ENCODE peak calls at places on chromosome 22, in nine cellular contexts. One of them, this sample, is unnamed.

GRCh38 chr22:46070215-46070721 is 80.1 kb upstream of the PPARA start:
- DNase-seq in lower lobe of right lung: peak; percentile 84
- DNase-seq in DND-41: peak; percentile 60
- DNase-seq in PC-3: peak; percentile 45
- DNase-seq in adrenal gland: peak; percentile 81
- DNase-seq in cardiac muscle cell: peak; percentile 73
- DNase-seq in body of pancreas: peak; percentile 88
- DNase-seq in breast epithelium: no peak
- DNase-seq in uterus: peak; percentile 77
- DNase-seq in this sample: no peak

GRCh38 chr22:23910496-23911190 is 16.5 kb downstream of the MIF start:
- DNase-seq in lower lobe of right lung: no peak
- DNase-seq in DND-41: no peak
- DNase-seq in PC-3: no peak
- DNase-seq in adrenal gland: no peak
- DNase-seq in cardiac muscle cell: no peak
- DNase-seq in body of pancreas: no peak
- DNase-seq in breast epithelium: no peak
- DNase-seq in uterus: no peak
- DNase-seq in this sample: no peak

GRCh38 chr22:37068859-37069258 is 17.3 kb downstream of the KCTD17 start:
- DNase-seq in lower lobe of right lung: no peak
- DNase-seq in DND-41: no peak
- DNase-seq in PC-3: no peak
- DNase-seq in adrenal gland: no peak
- DNase-seq in cardiac muscle cell: no peak
- DNase-seq in body of pancreas: no peak
- DNase-seq in breast epithelium: no peak
- DNase-seq in uterus: no peak
- DNase-seq in this sample: no peak

GRCh38 chr22:22955276-22955798 is 67.7 kb downstream of the IGLL5 start:
- DNase-seq in lower lobe of right lung: no peak
- DNase-seq in DND-41: no peak
- DNase-seq in PC-3: no peak
- DNase-seq in adrenal gland: no peak
- DNase-seq in cardiac muscle cell: no peak
- DNase-seq in body of pancreas: no peak
- DNase-seq in breast epithelium: no peak
- DNase-seq in uterus: no peak
- DNase-seq in this sample: no peak

GRCh38 chr22:19811811-19812771 is 42.6 kb downstream of the GNB1L start:
- DNase-seq in lower lobe of right lung: peak; percentile 41
- DNase-seq in DND-41: no peak
- DNase-seq in PC-3: no peak
- DNase-seq in adrenal gland: peak; percentile 11
- DNase-seq in cardiac muscle cell: no peak
- DNase-seq in body of pancreas: no peak
- DNase-seq in breast epithelium: peak; percentile 13
- DNase-seq in uterus: no peak
- DNase-seq in this sample: no peak

GRCh38 chr22:37416806-37417205 is 10.5 kb downstream of the ELFN2 start:
- DNase-seq in lower lobe of right lung: no peak
- DNase-seq in DND-41: peak; percentile 54
- DNase-seq in PC-3: no peak
- DNase-seq in adrenal gland: peak; percentile 42
- DNase-seq in cardiac muscle cell: no peak
- DNase-seq in body of pancreas: no peak
- DNase-seq in breast epithelium: no peak
- DNase-seq in uterus: no peak
- DNase-seq in this sample: peak; percentile 88

GRCh38 chr22:23834830-23835772 is 3.7 kb downstream of the DERL3 start:
- DNase-seq in lower lobe of right lung: peak; percentile 43
- DNase-seq in DND-41: no peak
- DNase-seq in PC-3: no peak
- DNase-seq in adrenal gland: peak; percentile 13
- DNase-seq in cardiac muscle cell: no peak
- DNase-seq in body of pancreas: peak; percentile 53
- DNase-seq in breast epithelium: no peak
- DNase-seq in uterus: no peak
- DNase-seq in this sample: peak; percentile 72

GRCh38 chr22:46587067-46587471 is 33.1 kb upstream of the GRAMD4 start:
- DNase-seq in lower lobe of right lung: no peak
- DNase-seq in DND-41: no peak
- DNase-seq in PC-3: no peak
- DNase-seq in adrenal gland: no peak
- DNase-seq in cardiac muscle cell: no peak
- DNase-seq in body of pancreas: no peak
- DNase-seq in breast epithelium: no peak
- DNase-seq in uterus: no peak
- DNase-seq in this sample: no peak

GRCh38 chr22:38953577-38954413 is 3.6 kb upstream of the APOBEC3A start:
- DNase-seq in lower lobe of right lung: no peak
- DNase-seq in DND-41: no peak
- DNase-seq in PC-3: peak; percentile 6
- DNase-seq in adrenal gland: no peak
- DNase-seq in cardiac muscle cell: no peak
- DNase-seq in body of pancreas: peak; percentile 37
- DNase-seq in breast epithelium: peak; percentile 17
- DNase-seq in uterus: no peak
- DNase-seq in this sample: no peak

GRCh38 chr22:47328550-47329243 is 566.2 kb downstream of the TBC1D22A start:
- DNase-seq in lower lobe of right lung: no peak
- DNase-seq in DND-41: no peak
- DNase-seq in PC-3: peak; percentile 91
- DNase-seq in adrenal gland: peak; percentile 30
- DNase-seq in cardiac muscle cell: peak; percentile 93
- DNase-seq in body of pancreas: peak; percentile 16
- DNase-seq in breast epithelium: no peak
- DNase-seq in uterus: no peak
- DNase-seq in this sample: no peak

GRCh38 chr22:26547426-26547825 is 35.2 kb upstream of the TFIP11 start:
- DNase-seq in lower lobe of right lung: no peak
- DNase-seq in DND-41: peak; percentile 11
- DNase-seq in PC-3: no peak
- DNase-seq in adrenal gland: no peak
- DNase-seq in cardiac muscle cell: no peak
- DNase-seq in body of pancreas: no peak
- DNase-seq in breast epithelium: no peak
- DNase-seq in uterus: no peak
- DNase-seq in this sample: no peak

GRCh38 chr22:36571991-36572390 is 43.0 kb upstream of the EIF3D start:
- DNase-seq in lower lobe of right lung: no peak
- DNase-seq in DND-41: no peak
- DNase-seq in PC-3: peak; percentile 72
- DNase-seq in adrenal gland: no peak
- DNase-seq in cardiac muscle cell: no peak
- DNase-seq in body of pancreas: peak; percentile 51
- DNase-seq in breast epithelium: no peak
- DNase-seq in uterus: no peak
- DNase-seq in this sample: no peak

GRCh38 chr22:45460288-45461109 is 42.2 kb upstream of the FBLN1 start:
- DNase-seq in lower lobe of right lung: no peak
- DNase-seq in DND-41: no peak
- DNase-seq in PC-3: no peak
- DNase-seq in adrenal gland: no peak
- DNase-seq in cardiac muscle cell: peak; percentile 90
- DNase-seq in body of pancreas: peak; percentile 40
- DNase-seq in breast epithelium: no peak
- DNase-seq in uterus: peak; percentile 84
- DNase-seq in this sample: no peak

GRCh38 chr22:45768490-45768889 is 96.9 kb downstream of the ATXN10 start:
- DNase-seq in lower lobe of right lung: no peak
- DNase-seq in DND-41: no peak
- DNase-seq in PC-3: no peak
- DNase-seq in adrenal gland: no peak
- DNase-seq in cardiac muscle cell: no peak
- DNase-seq in body of pancreas: no peak
- DNase-seq in breast epithelium: no peak
- DNase-seq in uterus: no peak
- DNase-seq in this sample: no peak

GRCh38 chr22:26632422-26633155 is 10.8 kb downstream of the CRYBA4 start:
- DNase-seq in lower lobe of right lung: no peak
- DNase-seq in DND-41: no peak
- DNase-seq in PC-3: no peak
- DNase-seq in adrenal gland: no peak
- DNase-seq in cardiac muscle cell: peak; percentile 47
- DNase-seq in body of pancreas: no peak
- DNase-seq in breast epithelium: no peak
- DNase-seq in uterus: no peak
- DNase-seq in this sample: no peak

DNA sequence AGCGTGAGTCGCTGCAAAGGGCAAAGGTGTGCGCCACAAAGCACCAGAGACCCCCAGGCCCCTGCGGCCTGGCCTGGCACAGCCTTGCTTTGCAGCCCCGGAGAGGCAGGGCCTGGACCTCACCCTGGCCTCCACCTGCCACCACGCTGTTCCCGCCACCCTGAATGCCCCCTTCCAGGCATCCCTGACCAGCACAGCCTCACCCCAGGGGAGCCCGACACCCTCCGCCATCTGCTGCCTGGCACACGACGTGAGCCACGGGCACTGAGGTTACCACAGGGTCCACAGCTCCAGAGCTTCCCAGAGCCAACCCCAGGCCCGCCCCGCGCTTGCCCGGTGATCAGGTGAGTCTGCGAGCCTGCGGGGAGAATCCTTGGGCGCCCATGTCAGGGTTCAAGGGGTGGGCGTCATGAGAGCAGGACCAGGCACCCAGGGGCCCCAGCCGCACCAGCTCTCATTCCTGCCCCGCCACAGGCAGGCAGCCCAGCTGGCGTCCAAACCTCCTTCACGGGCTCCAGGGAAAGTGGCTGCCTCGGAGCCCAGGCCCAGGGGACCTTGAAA is 171.3 kb downstream of the BRD1 start:
- DNase-seq in lower lobe of right lung: peak; percentile 45
- DNase-seq in DND-41: no peak
- DNase-seq in PC-3: no peak
- DNase-seq in adrenal gland: no peak
- DNase-seq in cardiac muscle cell: no peak
- DNase-seq in body of pancreas: no peak
- DNase-seq in breast epithelium: no peak
- DNase-seq in uterus: no peak
- DNase-seq in this sample: no peak
- H3K4me3 ChIP-seq in lower lobe of right lung: peak overlapping the region; percentile 72
- H3K4me3 ChIP-seq in DND-41: peak overlapping the region; percentile 8
- H3K4me3 ChIP-seq in PC-3: no peak overlapping the region
- H3K4me3 ChIP-seq in adrenal gland: no peak overlapping the region
- H3K4me3 ChIP-seq in cardiac muscle cell: no peak overlapping the region
- H3K4me3 ChIP-seq in body of pancreas: no peak overlapping the region
- H3K4me3 ChIP-seq in breast epithelium: peak overlapping the region; percentile 55
- H3K4me3 ChIP-seq in uterus: peak overlapping the region; percentile 33
- H3K4me3 ChIP-seq in this sample: peak overlapping the region; percentile 1

DNA sequence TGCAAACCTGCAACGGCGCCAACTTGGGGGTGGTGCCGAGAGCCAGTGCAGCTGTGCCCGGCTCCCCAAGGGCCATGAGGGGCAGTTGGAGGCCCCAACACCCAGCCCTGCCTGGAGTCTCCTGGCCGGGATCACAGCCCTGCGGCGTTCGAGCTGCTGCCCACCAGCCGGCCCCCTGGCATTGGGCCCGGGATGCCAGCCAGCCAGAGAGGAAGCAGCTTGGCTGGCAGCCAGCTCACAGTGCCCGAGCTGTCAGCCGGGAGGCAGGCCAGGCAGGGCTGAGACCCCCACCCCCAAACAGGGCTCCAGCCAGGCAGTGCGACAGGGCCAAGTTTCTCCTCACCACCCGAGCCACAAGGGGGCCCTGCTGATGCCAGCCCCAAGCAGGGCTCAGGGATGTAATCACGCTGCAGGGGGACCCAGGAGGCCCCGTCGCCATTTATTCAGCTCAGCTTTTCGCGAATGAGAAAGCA is 26.0 kb upstream of the TCF20 start:
- DNase-seq in lower lobe of right lung: no peak
- DNase-seq in DND-41: no peak
- DNase-seq in PC-3: no peak
- DNase-seq in adrenal gland: peak; percentile 42
- DNase-seq in cardiac muscle cell: no peak
- DNase-seq in body of pancreas: no peak
- DNase-seq in breast epithelium: no peak
- DNase-seq in uterus: no peak
- DNase-seq in this sample: peak; percentile 68
- TF ChIP-seq CTCF in lower lobe of right lung: no peak
- TF ChIP-seq CTCF in DND-41: peak; percentile 32
- TF ChIP-seq CTCF in PC-3: peak; percentile 26
- TF ChIP-seq CTCF in adrenal gland: no peak
- TF ChIP-seq CTCF in cardiac muscle cell: no peak
- TF ChIP-seq CTCF in body of pancreas: no peak
- TF ChIP-seq CTCF in breast epithelium: no peak
- TF ChIP-seq CTCF in uterus: no peak
- TF ChIP-seq CTCF in this sample: peak; percentile 42

GRCh38 chr22:29387921-29388758 is at the start of gene AP1B1:
- DNase-seq in lower lobe of right lung: peak; percentile 98
- DNase-seq in DND-41: peak; percentile 95
- DNase-seq in PC-3: peak; percentile 92
- DNase-seq in adrenal gland: peak; percentile 92
- DNase-seq in cardiac muscle cell: peak; percentile 93
- DNase-seq in body of pancreas: peak; percentile 96
- DNase-seq in breast epithelium: peak; percentile 80
- DNase-seq in uterus: peak; percentile 92
- DNase-seq in this sample: peak; percentile 94

GRCh38 chr22:29388759-29389090 is 355 bp upstream of the AP1B1 start:
- DNase-seq in lower lobe of right lung: no peak
- DNase-seq in DND-41: no peak
- DNase-seq in PC-3: no peak
- DNase-seq in adrenal gland: no peak
- DNase-seq in cardiac muscle cell: no peak
- DNase-seq in body of pancreas: no peak
- DNase-seq in breast epithelium: no peak
- DNase-seq in uterus: no peak
- DNase-seq in this sample: no peak

GRCh38 chr22:29385305-29385704 is 3.1 kb downstream of the AP1B1 start:
- DNase-seq in lower lobe of right lung: no peak
- DNase-seq in DND-41: no peak
- DNase-seq in PC-3: no peak
- DNase-seq in adrenal gland: no peak
- DNase-seq in cardiac muscle cell: no peak
- DNase-seq in body of pancreas: no peak
- DNase-seq in breast epithelium: no peak
- DNase-seq in uterus: no peak
- DNase-seq in this sample: no peak

GRCh38 chr22:29383740-29384139 is 4.6 kb downstream of the AP1B1 start:
- DNase-seq in lower lobe of right lung: no peak
- DNase-seq in DND-41: no peak
- DNase-seq in PC-3: no peak
- DNase-seq in adrenal gland: no peak
- DNase-seq in cardiac muscle cell: no peak
- DNase-seq in body of pancreas: no peak
- DNase-seq in breast epithelium: no peak
- DNase-seq in uterus: no peak
- DNase-seq in this sample: no peak

GRCh38 chr22:29385748-29386147 is 2.6 kb downstream of the AP1B1 start:
- DNase-seq in lower lobe of right lung: no peak
- DNase-seq in DND-41: no peak
- DNase-seq in PC-3: no peak
- DNase-seq in adrenal gland: no peak
- DNase-seq in cardiac muscle cell: no peak
- DNase-seq in body of pancreas: peak; percentile 69
- DNase-seq in breast epithelium: no peak
- DNase-seq in uterus: no peak
- DNase-seq in this sample: no peak
- H3K27ac ChIP-seq in lower lobe of right lung: peak overlapping the region; percentile 41
- H3K27ac ChIP-seq in DND-41: no peak overlapping the region
- H3K27ac ChIP-seq in PC-3: no peak overlapping the region
- H3K27ac ChIP-seq in adrenal gland: peak overlapping the region; percentile 89
- H3K27ac ChIP-seq in cardiac muscle cell: no peak overlapping the region
- H3K27ac ChIP-seq in body of pancreas: peak overlapping the region; percentile 89
- H3K27ac ChIP-seq in breast epithelium: peak overlapping the region; percentile 54
- H3K27ac ChIP-seq in uterus: no peak overlapping the region
- H3K27ac ChIP-seq in this sample: peak overlapping the region; percentile 93

GRCh38 chr22:17117890-17118289 is 3.3 kb downstream of the TMEM121B start:
- DNase-seq in lower lobe of right lung: no peak
- DNase-seq in DND-41: peak; percentile 54
- DNase-seq in PC-3: no peak
- DNase-seq in adrenal gland: no peak
- DNase-seq in cardiac muscle cell: no peak
- DNase-seq in body of pancreas: peak; percentile 26
- DNase-seq in breast epithelium: no peak
- DNase-seq in uterus: no peak
- DNase-seq in this sample: no peak
- H3K4me3 ChIP-seq in lower lobe of right lung: no peak overlapping the region
- H3K4me3 ChIP-seq in DND-41: no peak overlapping the region
- H3K4me3 ChIP-seq in PC-3: no peak overlapping the region
- H3K4me3 ChIP-seq in adrenal gland: no peak overlapping the region
- H3K4me3 ChIP-seq in cardiac muscle cell: no peak overlapping the region
- H3K4me3 ChIP-seq in body of pancreas: no peak overlapping the region
- H3K4me3 ChIP-seq in breast epithelium: no peak overlapping the region
- H3K4me3 ChIP-seq in uterus: no peak overlapping the region
- H3K4me3 ChIP-seq in this sample: peak overlapping the region; percentile 76

This sample was measured in dorsolateral prefrontal cortex.